ENCODE peak calls at places on chromosomes 5 and 9, in five cellular contexts. One of them, this sample, is unnamed.

GRCh38 chr5:35754481-35754880 is 102.2 kb upstream of the IL7R start:
- DNase-seq in psoas muscle: no peak
- DNase-seq in right atrium auricular region: no peak
- DNase-seq in NCI-H1092 treated with DMSO at 0.1 percent for 48 hours: no peak
- DNase-seq in activated T-cell treated with anti-CD3 and anti-CD28 coated beads, Interleukin-2, amount 50 U/mL, for 72 hours: no peak
- DNase-seq in this sample: no peak

GRCh38 chr5:142109356-142110045 is 922 bp downstream of the NDFIP1 start:
- DNase-seq in psoas muscle: no peak
- DNase-seq in right atrium auricular region: no peak
- DNase-seq in NCI-H1092 treated with DMSO at 0.1 percent for 48 hours: no peak
- DNase-seq in activated T-cell treated with anti-CD3 and anti-CD28 coated beads, Interleukin-2, amount 50 U/mL, for 72 hours: no peak
- DNase-seq in this sample: no peak

GRCh38 chr9:116096853-116097252 is 56.7 kb upstream of the PAPPA start:
- DNase-seq in psoas muscle: no peak
- DNase-seq in right atrium auricular region: no peak
- DNase-seq in NCI-H1092 treated with DMSO at 0.1 percent for 48 hours: no peak
- DNase-seq in activated T-cell treated with anti-CD3 and anti-CD28 coated beads, Interleukin-2, amount 50 U/mL, for 72 hours: no peak
- DNase-seq in this sample: no peak

GRCh38 chr5:54643679-54644078 is 126.1 kb downstream of the SNX18 start:
- DNase-seq in psoas muscle: no peak
- DNase-seq in right atrium auricular region: no peak
- DNase-seq in NCI-H1092 treated with DMSO at 0.1 percent for 48 hours: no peak
- DNase-seq in activated T-cell treated with anti-CD3 and anti-CD28 coated beads, Interleukin-2, amount 50 U/mL, for 72 hours: no peak
- DNase-seq in this sample: no peak

GRCh38 chr9:33921967-33922895 is 105.3 kb downstream of the UBE2R2 start:
- DNase-seq in psoas muscle: no peak
- DNase-seq in right atrium auricular region: no peak
- DNase-seq in NCI-H1092 treated with DMSO at 0.1 percent for 48 hours: no peak
- DNase-seq in activated T-cell treated with anti-CD3 and anti-CD28 coated beads, Interleukin-2, amount 50 U/mL, for 72 hours: peak
- DNase-seq in this sample: no peak

GRCh38 chr9:73577867-73578266 is 426.2 kb downstream of the ANXA1 start:
- DNase-seq in psoas muscle: no peak
- DNase-seq in right atrium auricular region: no peak
- DNase-seq in NCI-H1092 treated with DMSO at 0.1 percent for 48 hours: peak
- DNase-seq in activated T-cell treated with anti-CD3 and anti-CD28 coated beads, Interleukin-2, amount 50 U/mL, for 72 hours: no peak
- DNase-seq in this sample: no peak

GRCh38 chr5:112124788-112125187 is 294.3 kb downstream of the EPB41L4A start:
- DNase-seq in psoas muscle: no peak
- DNase-seq in right atrium auricular region: no peak
- DNase-seq in NCI-H1092 treated with DMSO at 0.1 percent for 48 hours: no peak
- DNase-seq in activated T-cell treated with anti-CD3 and anti-CD28 coated beads, Interleukin-2, amount 50 U/mL, for 72 hours: no peak
- DNase-seq in this sample: no peak

GRCh38 chr5:132134384-132134783 is 60.8 kb downstream of the CSF2 start:
- DNase-seq in psoas muscle: no peak
- DNase-seq in right atrium auricular region: no peak
- DNase-seq in NCI-H1092 treated with DMSO at 0.1 percent for 48 hours: no peak
- DNase-seq in activated T-cell treated with anti-CD3 and anti-CD28 coated beads, Interleukin-2, amount 50 U/mL, for 72 hours: no peak
- DNase-seq in this sample: no peak

GRCh38 chr5:173496129-173496882 is 120.1 kb downstream of the BOD1 start:
- DNase-seq in psoas muscle: no peak
- DNase-seq in right atrium auricular region: no peak
- DNase-seq in NCI-H1092 treated with DMSO at 0.1 percent for 48 hours: no peak
- DNase-seq in activated T-cell treated with anti-CD3 and anti-CD28 coated beads, Interleukin-2, amount 50 U/mL, for 72 hours: no peak
- DNase-seq in this sample: no peak

GRCh38 chr5:173886157-173886556 is 2.0 kb upstream of the CPEB4 start:
- DNase-seq in psoas muscle: no peak
- DNase-seq in right atrium auricular region: no peak
- DNase-seq in NCI-H1092 treated with DMSO at 0.1 percent for 48 hours: no peak
- DNase-seq in activated T-cell treated with anti-CD3 and anti-CD28 coated beads, Interleukin-2, amount 50 U/mL, for 72 hours: no peak
- DNase-seq in this sample: no peak

GRCh38 chr5:152331006-152331405 is 74.1 kb downstream of the NMUR2 start:
- DNase-seq in psoas muscle: no peak
- DNase-seq in right atrium auricular region: no peak
- DNase-seq in NCI-H1092 treated with DMSO at 0.1 percent for 48 hours: no peak
- DNase-seq in activated T-cell treated with anti-CD3 and anti-CD28 coated beads, Interleukin-2, amount 50 U/mL, for 72 hours: no peak
- DNase-seq in this sample: no peak

GRCh38 chr5:75277463-75277862 is 40.8 kb upstream of the ANKRD31 start:
- DNase-seq in psoas muscle: no peak
- DNase-seq in right atrium auricular region: no peak
- DNase-seq in NCI-H1092 treated with DMSO at 0.1 percent for 48 hours: no peak
- DNase-seq in activated T-cell treated with anti-CD3 and anti-CD28 coated beads, Interleukin-2, amount 50 U/mL, for 72 hours: no peak
- DNase-seq in this sample: no peak

GRCh38 chr5:68074048-68074632 is 141.4 kb upstream of the PIK3R1 start:
- DNase-seq in psoas muscle: no peak
- DNase-seq in right atrium auricular region: no peak
- DNase-seq in NCI-H1092 treated with DMSO at 0.1 percent for 48 hours: peak
- DNase-seq in activated T-cell treated with anti-CD3 and anti-CD28 coated beads, Interleukin-2, amount 50 U/mL, for 72 hours: no peak
- DNase-seq in this sample: no peak

GRCh38 chr5:41869150-41869738 is 981 bp downstream of the OXCT1 start:
- DNase-seq in psoas muscle: peak
- DNase-seq in right atrium auricular region: peak
- DNase-seq in NCI-H1092 treated with DMSO at 0.1 percent for 48 hours: peak
- DNase-seq in activated T-cell treated with anti-CD3 and anti-CD28 coated beads, Interleukin-2, amount 50 U/mL, for 72 hours: peak
- DNase-seq in this sample: peak

GRCh38 chr9:9881692-9882091 is 731.1 kb downstream of the PTPRD start:
- DNase-seq in psoas muscle: no peak
- DNase-seq in right atrium auricular region: no peak
- DNase-seq in NCI-H1092 treated with DMSO at 0.1 percent for 48 hours: no peak
- DNase-seq in activated T-cell treated with anti-CD3 and anti-CD28 coated beads, Interleukin-2, amount 50 U/mL, for 72 hours: no peak
- DNase-seq in this sample: no peak

GRCh38 chr5:81371354-81371876 is 22.5 kb downstream of the ACOT12 start:
- DNase-seq in psoas muscle: no peak
- DNase-seq in right atrium auricular region: no peak
- DNase-seq in NCI-H1092 treated with DMSO at 0.1 percent for 48 hours: no peak
- DNase-seq in activated T-cell treated with anti-CD3 and anti-CD28 coated beads, Interleukin-2, amount 50 U/mL, for 72 hours: no peak
- DNase-seq in this sample: no peak

GRCh38 chr5:174717826-174718455 is 6.4 kb upstream of the MSX2 start:
- DNase-seq in psoas muscle: no peak
- DNase-seq in right atrium auricular region: no peak
- DNase-seq in NCI-H1092 treated with DMSO at 0.1 percent for 48 hours: no peak
- DNase-seq in activated T-cell treated with anti-CD3 and anti-CD28 coated beads, Interleukin-2, amount 50 U/mL, for 72 hours: no peak
- DNase-seq in this sample: no peak

GRCh38 chr5:177382423-177383029 is 1.7 kb upstream of the SLC34A1 start:
- DNase-seq in psoas muscle: no peak
- DNase-seq in right atrium auricular region: no peak
- DNase-seq in NCI-H1092 treated with DMSO at 0.1 percent for 48 hours: peak
- DNase-seq in activated T-cell treated with anti-CD3 and anti-CD28 coated beads, Interleukin-2, amount 50 U/mL, for 72 hours: peak
- DNase-seq in this sample: no peak

GRCh38 chr9:35903049-35903448 is 3.0 kb upstream of the HRCT1 start:
- DNase-seq in psoas muscle: no peak
- DNase-seq in right atrium auricular region: no peak
- DNase-seq in NCI-H1092 treated with DMSO at 0.1 percent for 48 hours: peak
- DNase-seq in activated T-cell treated with anti-CD3 and anti-CD28 coated beads, Interleukin-2, amount 50 U/mL, for 72 hours: no peak
- DNase-seq in this sample: no peak

GRCh38 chr5:123882305-123882704 is 370.3 kb downstream of the CSNK1G3 start:
- DNase-seq in psoas muscle: no peak
- DNase-seq in right atrium auricular region: no peak
- DNase-seq in NCI-H1092 treated with DMSO at 0.1 percent for 48 hours: no peak
- DNase-seq in activated T-cell treated with anti-CD3 and anti-CD28 coated beads, Interleukin-2, amount 50 U/mL, for 72 hours: no peak
- DNase-seq in this sample: no peak

GRCh38 chr5:114377946-114378345 is 16.1 kb downstream of the KCNN2 start:
- DNase-seq in psoas muscle: no peak
- DNase-seq in right atrium auricular region: no peak
- DNase-seq in NCI-H1092 treated with DMSO at 0.1 percent for 48 hours: no peak
- DNase-seq in activated T-cell treated with anti-CD3 and anti-CD28 coated beads, Interleukin-2, amount 50 U/mL, for 72 hours: no peak
- DNase-seq in this sample: no peak

GRCh38 chr9:68470634-68471033 is 70.0 kb downstream of the TMEM252 start:
- DNase-seq in psoas muscle: no peak
- DNase-seq in right atrium auricular region: no peak
- DNase-seq in NCI-H1092 treated with DMSO at 0.1 percent for 48 hours: no peak
- DNase-seq in activated T-cell treated with anti-CD3 and anti-CD28 coated beads, Interleukin-2, amount 50 U/mL, for 72 hours: no peak
- DNase-seq in this sample: no peak

GRCh38 chr9:81855538-81855937 is 72.7 kb upstream of the SPATA31D4 start:
- DNase-seq in psoas muscle: no peak
- DNase-seq in right atrium auricular region: no peak
- DNase-seq in NCI-H1092 treated with DMSO at 0.1 percent for 48 hours: no peak
- DNase-seq in activated T-cell treated with anti-CD3 and anti-CD28 coated beads, Interleukin-2, amount 50 U/mL, for 72 hours: no peak
- DNase-seq in this sample: no peak

GRCh38 chr5:13115476-13115875 is 829.0 kb downstream of the DNAH5 start:
- DNase-seq in psoas muscle: no peak
- DNase-seq in right atrium auricular region: no peak
- DNase-seq in NCI-H1092 treated with DMSO at 0.1 percent for 48 hours: no peak
- DNase-seq in activated T-cell treated with anti-CD3 and anti-CD28 coated beads, Interleukin-2, amount 50 U/mL, for 72 hours: no peak
- DNase-seq in this sample: no peak

GRCh38 chr9:17926246-17926645 is 347.4 kb downstream of the SH3GL2 start:
- DNase-seq in psoas muscle: no peak
- DNase-seq in right atrium auricular region: no peak
- DNase-seq in NCI-H1092 treated with DMSO at 0.1 percent for 48 hours: no peak
- DNase-seq in activated T-cell treated with anti-CD3 and anti-CD28 coated beads, Interleukin-2, amount 50 U/mL, for 72 hours: no peak
- DNase-seq in this sample: no peak

GRCh38 chr9:81669011-81669739 is 20.2 kb downstream of the TLE1 start:
- DNase-seq in psoas muscle: no peak
- DNase-seq in right atrium auricular region: no peak
- DNase-seq in NCI-H1092 treated with DMSO at 0.1 percent for 48 hours: peak
- DNase-seq in activated T-cell treated with anti-CD3 and anti-CD28 coated beads, Interleukin-2, amount 50 U/mL, for 72 hours: no peak
- DNase-seq in this sample: no peak

GRCh38 chr9:19232830-19233194 is 2.3 kb downstream of the DENND4C start:
- DNase-seq in psoas muscle: no peak
- DNase-seq in right atrium auricular region: no peak
- DNase-seq in NCI-H1092 treated with DMSO at 0.1 percent for 48 hours: peak
- DNase-seq in activated T-cell treated with anti-CD3 and anti-CD28 coated beads, Interleukin-2, amount 50 U/mL, for 72 hours: no peak
- DNase-seq in this sample: no peak

This sample was measured in D721Med.